ENCODE peak calls at places on chromosomes 3 and 15, in nine cellular contexts. J is IMR-90, P is body of pancreas, O is caudate nucleus, D is ascending aorta, F is OCI-LY7, T is cardiac muscle cell, X is testis, Q is fibroblast of lung. Y is an unnamed sample.

GRCh38 chr3:58041826-58042324 is 33.7 kb downstream of the FLNB start:
- DNase-seq in X (no peak), O (no peak), Q (peak), F (no peak), J (peak), T (no peak), P (no peak), D (no peak), Y (no peak)

GRCh38 chr15:28975766-28976179 is 90.0 kb downstream of the APBA2 start:
- DNase-seq in X (peak), T (peak), P (peak), F (peak), Q (peak), D (no peak), O (no peak), J (peak), Y (peak)

GRCh38 chr3:61181874-61182273 is 69.4 kb downstream of the FHIT start:
- DNase-seq in F (no peak), J (peak), D (no peak), T (no peak), P (no peak), X (no peak), Q (peak), O (no peak), Y (no peak)

GRCh38 chr3:160720123-160720746 is 35.8 kb upstream of the PPM1L start:
- DNase-seq in J (no peak), D (no peak), T (no peak), Q (no peak), F (peak), X (no peak), O (no peak), P (no peak), Y (no peak)

GRCh38 chr3:175535351-175535750 is 676.2 kb downstream of the NAALADL2 start:
- DNase-seq in O (no peak), D (no peak), F (no peak), Q (no peak), J (no peak), X (no peak), T (no peak), P (no peak), Y (no peak)

GRCh38 chr3:195150194-195151118 is 120.5 kb downstream of the XXYLT1 start:
- DNase-seq in T (peak), Q (peak), P (peak), F (peak), O (peak), D (no peak), X (peak), J (peak), Y (no peak)

GRCh38 chr3:12964713-12965612 is 108.3 kb downstream of the IQSEC1 start:
- DNase-seq in O (no peak), X (no peak), P (no peak), F (no peak), T (no peak), Q (no peak), D (no peak), J (no peak), Y (no peak)

GRCh38 chr3:8793242-8793641 is 23.8 kb upstream of the OXTR start:
- DNase-seq in O (no peak), D (no peak), P (no peak), J (peak), T (no peak), X (no peak), Q (peak), F (no peak), Y (no peak)

GRCh38 chr15:68418611-68419161 is 13.3 kb downstream of the ITGA11 start:
- DNase-seq in X (peak), Q (peak), T (no peak), J (peak), D (no peak), O (no peak), P (no peak), F (no peak), Y (peak)

GRCh38 chr3:52439426-52440248 is 5.3 kb downstream of the SEMA3G start:
- DNase-seq in X (no peak), T (no peak), F (no peak), J (no peak), D (no peak), P (no peak), Q (no peak), O (no peak), Y (no peak)

GRCh38 chr3:138367912-138368311 is 19.5 kb downstream of the MRAS start:
- DNase-seq in J (peak), O (peak), T (no peak), X (peak), D (no peak), P (no peak), F (peak), Q (peak), Y (no peak)

GRCh38 chr3:178512627-178513026 is 23.6 kb upstream of the KCNMB2 start:
- DNase-seq in X (no peak), Q (no peak), T (no peak), P (no peak), J (no peak), O (no peak), D (no peak), F (no peak), Y (no peak)

GRCh38 chr3:55604414-55604813 is 117.3 kb upstream of the WNT5A start:
- DNase-seq in F (peak), P (no peak), O (no peak), J (no peak), D (no peak), T (no peak), X (no peak), Q (no peak), Y (no peak)

GRCh38 chr3:132554437-132554836 is 42.6 kb upstream of the ACKR4 start:
- DNase-seq in O (no peak), X (no peak), T (no peak), J (peak), Q (peak), D (no peak), F (no peak), P (peak), Y (no peak)

GRCh38 chr3:138493804-138494606 is 59.6 kb downstream of the ESYT3 start:
- DNase-seq in Q (peak), T (no peak), F (no peak), P (no peak), J (peak), O (no peak), D (no peak), X (no peak), Y (no peak)

GRCh38 chr3:185318136-185318535 is 44.8 kb upstream of the MAP3K13 start:
- DNase-seq in Q (peak), F (no peak), J (peak), X (no peak), T (peak), O (no peak), D (no peak), P (no peak), Y (no peak)

GRCh38 chr3:143784446-143784845 is 63.8 kb downstream of the SLC9A9 start:
- DNase-seq in Q (peak), F (no peak), O (no peak), T (no peak), D (no peak), J (no peak), X (no peak), P (no peak), Y (no peak)

GRCh38 chr15:69893863-69894262 is 203.9 kb downstream of the TLE3 start:
- DNase-seq in O (peak), T (no peak), D (no peak), Q (peak), X (peak), F (no peak), P (no peak), J (peak), Y (no peak)

GRCh38 chr3:45125550-45126026 is 20.6 kb downstream of the CDCP1 start:
- DNase-seq in T (peak), F (no peak), X (no peak), D (no peak), J (no peak), P (peak), Q (no peak), O (no peak), Y (no peak)

GRCh38 chr3:56758539-56758981 is 43.2 kb downstream of the ARHGEF3 start:
- DNase-seq in X (no peak), O (no peak), F (no peak), T (no peak), D (no peak), J (peak), P (peak), Q (peak), Y (no peak)

GRCh38 chr15:76065267-76065666 is 5.5 kb downstream of the TMEM266 start:
- DNase-seq in T (peak), O (no peak), J (no peak), P (no peak), F (no peak), X (no peak), D (no peak), Q (no peak), Y (no peak)

GRCh38 chr3:10011644-10012043 is 14.6 kb upstream of the FANCD2 start:
- DNase-seq in O (no peak), J (no peak), D (no peak), P (no peak), F (no peak), Q (peak), X (no peak), T (no peak), Y (no peak)

GRCh38 chr3:105013657-105014056 is 353.1 kb upstream of the ALCAM start:
- DNase-seq in T (no peak), F (no peak), Q (no peak), O (no peak), D (no peak), J (no peak), X (no peak), P (no peak), Y (no peak)

GRCh38 chr3:167228135-167228534 is 152.0 kb downstream of the ZBBX start:
- DNase-seq in P (no peak), J (peak), Q (peak), X (no peak), T (no peak), O (no peak), F (no peak), D (no peak), Y (no peak)

GRCh38 chr3:70400194-70400593 is 87.8 kb upstream of the MDFIC2 start:
- DNase-seq in X (no peak), O (no peak), Q (no peak), P (no peak), D (no peak), T (no peak), J (no peak), F (no peak), Y (no peak)

GRCh38 chr15:101064795-101065569 is 145.8 kb downstream of the LRRK1 start:
- DNase-seq in Q (no peak), X (no peak), D (no peak), J (no peak), P (no peak), T (no peak), F (no peak), O (no peak), Y (no peak)

GRCh38 chr3:63937661-63938651 is 25.8 kb upstream of the SCAANT1 start:
- DNase-seq in O (no peak), T (no peak), X (no peak), F (peak), D (no peak), J (no peak), Q (no peak), P (no peak), Y (no peak)

GRCh38 chr3:126309162-126309561 is 48.0 kb downstream of the KLF15 start:
- DNase-seq in J (no peak), T (no peak), P (no peak), O (no peak), Q (no peak), D (no peak), F (no peak), X (no peak), Y (peak)

GRCh38 chr3:1272541-1273265 is 179.9 kb downstream of the CNTN6 start:
- DNase-seq in D (no peak), T (no peak), X (no peak), O (no peak), P (no peak), Q (peak), J (no peak), F (no peak), Y (no peak)

GRCh38 chr3:135172191-135172869 is 377.3 kb downstream of the EPHB1 start:
- DNase-seq in X (no peak), O (no peak), Q (no peak), F (no peak), D (no peak), P (no peak), T (no peak), J (no peak), Y (no peak)

GRCh38 chr3:196970547-196971093 is 2.0 kb upstream of the PIGZ start:
- DNase-seq in J (no peak), T (no peak), X (no peak), Q (no peak), O (no peak), P (no peak), F (no peak), D (no peak), Y (no peak)

GRCh38 chr15:49282366-49282765 is 112.3 kb downstream of the GALK2 start:
- DNase-seq in O (no peak), P (no peak), D (no peak), J (peak), Q (peak), X (no peak), T (no peak), F (no peak), Y (no peak)

GRCh38 chr3:144369151-144369879 is 397.7 kb downstream of the DIPK2A start:
- DNase-seq in T (no peak), D (no peak), P (no peak), O (no peak), F (no peak), J (no peak), Q (peak), X (no peak), Y (no peak)

GRCh38 chr3:49745986-49746385 is 22.2 kb upstream of the GMPPB start:
- DNase-seq in T (no peak), X (no peak), O (no peak), P (no peak), D (no peak), F (no peak), Q (peak), J (peak), Y (no peak)

GRCh38 chr3:158127250-158128219 is 17.6 kb downstream of the RSRC1 start:
- DNase-seq in D (no peak), P (no peak), J (peak), X (no peak), F (no peak), T (no peak), Q (peak), O (no peak), Y (no peak)

GRCh38 chr3:156448300-156448699 is 106.6 kb downstream of the SSR3 start:
- DNase-seq in X (peak), P (no peak), O (no peak), Q (peak), D (no peak), T (peak), F (peak), J (peak), Y (no peak)

GRCh38 chr3:14282001-14282705 is 103.5 kb downstream of the LSM3 start:
- DNase-seq in P (no peak), F (no peak), D (no peak), X (no peak), T (no peak), O (no peak), Q (no peak), J (no peak), Y (no peak)

GRCh38 chr3:14284694-14285404 is 106.2 kb downstream of the LSM3 start:
- DNase-seq in D (no peak), J (no peak), X (no peak), T (no peak), Q (no peak), P (no peak), F (no peak), O (no peak), Y (no peak)

GRCh38 chr3:14283821-14284438 is 105.3 kb downstream of the LSM3 start:
- DNase-seq in F (no peak), J (no peak), Q (no peak), T (no peak), P (no peak), D (no peak), O (no peak), X (no peak), Y (no peak)

GRCh38 chr3:14282706-14283075 is 104.1 kb downstream of the LSM3 start:
- DNase-seq in J (no peak), D (no peak), Q (no peak), T (no peak), P (no peak), F (no peak), X (no peak), O (no peak), Y (no peak)

DNA sequence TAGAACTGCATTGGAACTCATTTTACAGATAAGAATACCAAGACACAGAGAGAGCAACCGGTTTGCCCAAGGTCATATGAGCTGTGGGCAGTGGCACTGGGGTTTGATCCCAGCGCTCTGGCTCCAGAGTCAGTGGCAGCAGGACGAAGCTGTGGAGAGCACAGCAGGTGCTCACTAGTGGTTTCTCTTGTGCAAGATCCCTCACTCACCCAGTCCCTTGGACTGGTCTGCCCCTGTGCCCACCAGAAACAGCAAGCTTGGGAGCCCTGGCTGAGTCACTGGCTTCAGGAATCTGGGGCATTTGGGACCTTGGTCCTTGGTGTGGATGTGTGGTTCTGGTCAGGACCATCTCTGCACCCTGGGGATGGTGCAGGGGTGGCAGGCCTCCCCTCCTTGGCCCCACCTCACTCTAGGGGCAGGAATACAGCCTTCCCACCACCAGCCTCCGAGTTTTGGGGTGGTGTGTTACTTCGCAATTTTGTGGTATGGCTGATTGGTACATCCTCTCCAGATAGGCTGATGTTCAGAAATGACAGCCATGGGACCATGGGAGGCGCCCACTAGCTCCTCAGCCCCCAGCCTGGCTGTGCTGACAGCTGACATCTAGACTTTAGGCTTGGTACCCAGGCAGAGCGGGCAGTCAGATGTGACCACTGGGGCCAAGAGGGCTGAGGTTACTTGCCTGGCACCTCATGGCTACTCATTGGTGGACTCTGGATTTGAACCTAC is 104.6 kb downstream of the LSM3 start:
- DNase-seq in Q (no peak), X (no peak), T (no peak), J (no peak), P (no peak), F (no peak), O (no peak), D (no peak), Y (no peak)
- H3K27ac ChIP-seq in Q (no peak), X (no peak), T (no peak), J (no peak), P (no peak), F (no peak), O (no peak), D (no peak), Y (no peak)

GRCh38 chr15:38041576-38041975 is 107.1 kb downstream of the TMCO5A start:
- DNase-seq in X (no peak), D (no peak), Q (peak), P (no peak), J (peak), O (no peak), F (no peak), T (no peak), Y (no peak)
- H3K27ac ChIP-seq in X (no peak), D (no peak), Q (no peak), P (no peak), J (no peak), O (no peak), F (no peak), T (no peak), Y (no peak)

DNA sequence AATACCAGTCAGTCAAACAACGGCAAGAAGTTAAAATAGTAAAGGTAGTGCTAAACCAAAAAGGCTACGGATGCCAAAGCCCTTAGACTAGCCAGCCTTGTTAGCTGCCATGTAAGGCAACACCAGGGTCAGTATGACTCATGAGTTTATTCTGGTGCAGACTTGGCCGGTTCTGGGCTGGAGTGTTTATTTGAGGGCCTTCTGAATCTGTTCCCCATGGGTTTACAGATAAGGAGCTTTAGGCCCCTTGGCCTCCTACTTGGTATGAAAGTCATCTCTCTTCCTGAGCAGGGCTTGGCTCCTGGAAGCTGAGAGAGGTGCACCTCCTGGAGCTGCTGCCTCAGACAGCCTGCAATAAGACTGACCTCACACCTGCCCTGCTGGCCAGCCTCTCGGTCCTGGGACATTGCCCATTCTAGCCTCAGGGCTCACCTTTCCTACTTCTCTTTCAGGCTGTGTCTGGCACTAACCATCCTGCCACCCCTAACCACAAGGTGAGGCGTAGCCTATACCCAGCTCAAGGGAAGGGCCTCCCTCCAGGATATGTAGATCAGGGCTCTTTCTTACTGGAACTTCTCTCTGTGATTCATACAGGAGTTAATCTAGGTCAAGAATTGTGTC is 10.4 kb upstream of the RTP1 start:
- DNase-seq in T (peak), J (peak), D (peak), F (no peak), Q (peak), O (no peak), P (no peak), X (no peak), Y (no peak)
- H3K27ac ChIP-seq in T (peak), J (peak), D (peak), F (no peak), Q (peak), O (no peak), P (no peak), X (no peak), Y (peak)

GRCh38 chr3:188962253-188963247 is 209.2 kb upstream of the TPRG1 start:
- DNase-seq in P (no peak), F (no peak), T (no peak), J (no peak), X (no peak), Q (no peak), O (no peak), D (no peak), Y (no peak)

GRCh38 chr3:188959013-188959412 is 212.8 kb upstream of the TPRG1 start:
- DNase-seq in X (no peak), T (no peak), O (no peak), J (no peak), D (no peak), Q (no peak), P (no peak), F (no peak), Y (no peak)

GRCh38 chr3:188964957-188965356 is 206.8 kb upstream of the TPRG1 start:
- DNase-seq in J (no peak), T (no peak), F (no peak), X (no peak), O (no peak), Q (no peak), P (no peak), D (no peak), Y (no peak)
- H3K27ac ChIP-seq in J (no peak), T (no peak), F (no peak), X (no peak), O (no peak), Q (no peak), P (no peak), D (no peak), Y (no peak)

DNA sequence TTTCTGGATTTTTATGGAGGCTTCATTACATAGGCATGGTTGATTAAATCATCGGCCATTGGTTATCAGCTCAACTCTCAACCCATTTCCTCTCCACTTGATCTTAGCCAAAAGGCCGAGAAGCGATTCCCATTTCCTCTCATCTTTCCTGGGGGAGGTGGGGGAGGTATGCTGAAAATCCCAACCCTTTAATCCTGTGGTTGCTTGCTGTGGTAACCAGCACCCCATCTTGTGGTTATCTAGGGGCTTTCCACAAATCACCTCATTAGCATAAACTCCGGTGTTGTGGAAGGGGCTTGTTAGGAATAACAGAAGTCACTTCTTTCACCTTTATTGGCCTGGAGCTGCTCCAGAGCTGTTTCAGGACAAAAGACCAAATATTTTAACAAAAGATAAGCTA is 20.9 kb downstream of the PDE8A start:
- DNase-seq in F (no peak), J (no peak), X (no peak), D (no peak), P (no peak), Q (peak), O (no peak), T (no peak), Y (no peak)
- H3K27ac ChIP-seq in F (no peak), J (no peak), X (no peak), D (no peak), P (no peak), Q (no peak), O (no peak), T (no peak), Y (no peak)

DNA sequence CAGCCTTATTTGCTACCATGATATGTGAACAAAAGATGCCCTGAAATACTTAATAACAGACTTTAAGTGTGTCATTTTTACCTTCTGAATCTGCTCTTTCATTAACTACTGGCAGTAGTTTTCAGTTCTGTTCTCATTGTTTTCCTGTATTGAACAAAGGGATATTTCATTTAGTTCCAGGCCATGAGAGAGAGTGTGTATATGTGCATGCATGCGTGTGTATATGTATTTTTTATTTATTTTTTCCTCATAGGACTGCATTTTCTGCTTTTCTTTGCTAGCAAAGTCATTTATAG is 46.8 kb upstream of the CRTC3 start:
- DNase-seq in D (no peak), X (no peak), O (no peak), T (no peak), J (no peak), Q (no peak), P (no peak), F (no peak), Y (no peak)
- H3K27ac ChIP-seq in D (no peak), X (no peak), O (peak), T (no peak), J (no peak), Q (no peak), P (no peak), F (no peak), Y (no peak)